ENCODE peak calls at places on chromosome 11, in five cellular contexts. One of them, this sample, is unnamed. For H3K36me3, the result is how much of the 10 kb centered on the place peaks cover.

GRCh38 chr11:102957953-102958352 is 2.4 kb upstream of the MMP13 start:
- DNase-seq in esophagus muscularis mucosa: no peak
- DNase-seq in HCT116: no peak
- DNase-seq in suprapubic skin: no peak
- DNase-seq in endothelial cell of umbilical vein: no peak
- DNase-seq in this sample: no peak

GRCh38 chr11:122656073-122656630 is 630 bp downstream of the UBASH3B start:
- DNase-seq in esophagus muscularis mucosa: no peak
- DNase-seq in HCT116: no peak
- DNase-seq in suprapubic skin: peak
- DNase-seq in endothelial cell of umbilical vein: peak
- DNase-seq in this sample: peak

GRCh38 chr11:117532568-117532967 is 204.9 kb downstream of the CEP164 start:
- DNase-seq in esophagus muscularis mucosa: no peak
- DNase-seq in HCT116: no peak
- DNase-seq in suprapubic skin: no peak
- DNase-seq in endothelial cell of umbilical vein: no peak
- DNase-seq in this sample: no peak

GRCh38 chr11:78961186-78961782 is 386.6 kb upstream of the NARS2 start:
- DNase-seq in esophagus muscularis mucosa: no peak
- DNase-seq in HCT116: peak
- DNase-seq in suprapubic skin: no peak
- DNase-seq in endothelial cell of umbilical vein: peak
- DNase-seq in this sample: no peak

GRCh38 chr11:113553235-113553634 is 78.0 kb upstream of the DRD2 start:
- DNase-seq in esophagus muscularis mucosa: no peak
- DNase-seq in HCT116: peak
- DNase-seq in suprapubic skin: no peak
- DNase-seq in endothelial cell of umbilical vein: no peak
- DNase-seq in this sample: no peak

GRCh38 chr11:118295834-118296454 is 8.6 kb upstream of the CD3E start:
- DNase-seq in esophagus muscularis mucosa: no peak
- DNase-seq in HCT116: peak
- DNase-seq in suprapubic skin: no peak
- DNase-seq in endothelial cell of umbilical vein: peak
- DNase-seq in this sample: no peak

GRCh38 chr11:104091281-104092071 is 55.0 kb downstream of the DDI1 start:
- DNase-seq in esophagus muscularis mucosa: no peak
- DNase-seq in HCT116: no peak
- DNase-seq in suprapubic skin: no peak
- DNase-seq in endothelial cell of umbilical vein: no peak
- DNase-seq in this sample: no peak

GRCh38 chr11:21195995-21196394 is 526.6 kb downstream of the NELL1 start:
- DNase-seq in esophagus muscularis mucosa: no peak
- DNase-seq in HCT116: no peak
- DNase-seq in suprapubic skin: no peak
- DNase-seq in endothelial cell of umbilical vein: no peak
- DNase-seq in this sample: no peak

GRCh38 chr11:119000906-119001305 is 3.0 kb downstream of the CENATAC start:
- DNase-seq in esophagus muscularis mucosa: no peak
- DNase-seq in HCT116: no peak
- DNase-seq in suprapubic skin: no peak
- DNase-seq in endothelial cell of umbilical vein: no peak
- DNase-seq in this sample: no peak

GRCh38 chr11:120964857-120965256 is 59.0 kb upstream of the TBCEL start:
- DNase-seq in esophagus muscularis mucosa: no peak
- DNase-seq in HCT116: no peak
- DNase-seq in suprapubic skin: no peak
- DNase-seq in endothelial cell of umbilical vein: no peak
- DNase-seq in this sample: no peak

GRCh38 chr11:80163011-80163410 is 722.2 kb upstream of the TENM4 start:
- DNase-seq in esophagus muscularis mucosa: no peak
- DNase-seq in HCT116: no peak
- DNase-seq in suprapubic skin: no peak
- DNase-seq in endothelial cell of umbilical vein: no peak
- DNase-seq in this sample: no peak

GRCh38 chr11:75188671-75189070 is 37.8 kb downstream of the SLCO2B1 start:
- DNase-seq in esophagus muscularis mucosa: no peak
- DNase-seq in HCT116: no peak
- DNase-seq in suprapubic skin: no peak
- DNase-seq in endothelial cell of umbilical vein: no peak
- DNase-seq in this sample: no peak

GRCh38 chr11:19393941-19394340 is 153.2 kb upstream of the E2F8 start:
- DNase-seq in esophagus muscularis mucosa: no peak
- DNase-seq in HCT116: no peak
- DNase-seq in suprapubic skin: no peak
- DNase-seq in endothelial cell of umbilical vein: no peak
- DNase-seq in this sample: no peak

GRCh38 chr11:4095509-4096230 is 1.1 kb downstream of the RRM1 start:
- DNase-seq in esophagus muscularis mucosa: no peak
- DNase-seq in HCT116: no peak
- DNase-seq in suprapubic skin: no peak
- DNase-seq in endothelial cell of umbilical vein: peak
- DNase-seq in this sample: no peak

GRCh38 chr11:86302092-86302793 is at the start of gene HIKESHI:
- DNase-seq in esophagus muscularis mucosa: peak
- DNase-seq in HCT116: peak
- DNase-seq in suprapubic skin: peak
- DNase-seq in endothelial cell of umbilical vein: peak
- DNase-seq in this sample: peak

GRCh38 chr11:45154276-45154675 is 7.8 kb downstream of the PRDM11 start:
- DNase-seq in esophagus muscularis mucosa: no peak
- DNase-seq in HCT116: no peak
- DNase-seq in suprapubic skin: no peak
- DNase-seq in endothelial cell of umbilical vein: no peak
- DNase-seq in this sample: peak

GRCh38 chr11:11178671-11179070 is 174.4 kb downstream of the CSNK2A3 start:
- DNase-seq in esophagus muscularis mucosa: no peak
- DNase-seq in HCT116: no peak
- DNase-seq in suprapubic skin: no peak
- DNase-seq in endothelial cell of umbilical vein: no peak
- DNase-seq in this sample: no peak

GRCh38 chr11:113006916-113007445 is 45.8 kb downstream of the NCAM1 start:
- DNase-seq in esophagus muscularis mucosa: no peak
- DNase-seq in HCT116: no peak
- DNase-seq in suprapubic skin: no peak
- DNase-seq in endothelial cell of umbilical vein: no peak
- DNase-seq in this sample: no peak

GRCh38 chr11:36105743-36106581 is 162.1 kb downstream of the LDLRAD3 start:
- DNase-seq in esophagus muscularis mucosa: no peak
- DNase-seq in HCT116: no peak
- DNase-seq in suprapubic skin: no peak
- DNase-seq in endothelial cell of umbilical vein: peak
- DNase-seq in this sample: no peak

GRCh38 chr11:31240340-31240904 is 129.1 kb downstream of the DCDC1 start:
- DNase-seq in esophagus muscularis mucosa: no peak
- DNase-seq in HCT116: peak
- DNase-seq in suprapubic skin: no peak
- DNase-seq in endothelial cell of umbilical vein: peak
- DNase-seq in this sample: no peak

GRCh38 chr11:35096737-35097136 is 42.2 kb upstream of the CD44 start:
- DNase-seq in esophagus muscularis mucosa: no peak
- DNase-seq in HCT116: no peak
- DNase-seq in suprapubic skin: no peak
- DNase-seq in endothelial cell of umbilical vein: no peak
- DNase-seq in this sample: no peak

GRCh38 chr11:129842138-129842537 is 26.5 kb downstream of the TMEM45B start:
- DNase-seq in esophagus muscularis mucosa: no peak
- DNase-seq in HCT116: no peak
- DNase-seq in suprapubic skin: no peak
- DNase-seq in endothelial cell of umbilical vein: no peak
- DNase-seq in this sample: no peak

GRCh38 chr11:127490896-127491295 is 490.3 kb upstream of the KIRREL3 start:
- DNase-seq in esophagus muscularis mucosa: peak
- DNase-seq in HCT116: no peak
- DNase-seq in suprapubic skin: no peak
- DNase-seq in endothelial cell of umbilical vein: no peak
- DNase-seq in this sample: no peak

GRCh38 chr11:44138286-44138685 is 42.8 kb downstream of the EXT2 start:
- DNase-seq in esophagus muscularis mucosa: no peak
- DNase-seq in HCT116: no peak
- DNase-seq in suprapubic skin: no peak
- DNase-seq in endothelial cell of umbilical vein: peak
- DNase-seq in this sample: no peak

GRCh38 chr11:112223125-112223524 is 3.1 kb upstream of the PTS start:
- DNase-seq in esophagus muscularis mucosa: no peak
- DNase-seq in HCT116: no peak
- DNase-seq in suprapubic skin: no peak
- DNase-seq in endothelial cell of umbilical vein: no peak
- DNase-seq in this sample: no peak

GRCh38 chr11:3984896-3985295 is 109.7 kb upstream of the RRM1 start:
- DNase-seq in esophagus muscularis mucosa: no peak
- DNase-seq in HCT116: no peak
- DNase-seq in suprapubic skin: no peak
- DNase-seq in endothelial cell of umbilical vein: peak
- DNase-seq in this sample: no peak

GRCh38 chr11:110730773-110731172 is 18.5 kb upstream of the ARHGAP20 start:
- DNase-seq in esophagus muscularis mucosa: no peak
- DNase-seq in HCT116: no peak
- DNase-seq in suprapubic skin: no peak
- DNase-seq in endothelial cell of umbilical vein: no peak
- DNase-seq in this sample: no peak

DNA sequence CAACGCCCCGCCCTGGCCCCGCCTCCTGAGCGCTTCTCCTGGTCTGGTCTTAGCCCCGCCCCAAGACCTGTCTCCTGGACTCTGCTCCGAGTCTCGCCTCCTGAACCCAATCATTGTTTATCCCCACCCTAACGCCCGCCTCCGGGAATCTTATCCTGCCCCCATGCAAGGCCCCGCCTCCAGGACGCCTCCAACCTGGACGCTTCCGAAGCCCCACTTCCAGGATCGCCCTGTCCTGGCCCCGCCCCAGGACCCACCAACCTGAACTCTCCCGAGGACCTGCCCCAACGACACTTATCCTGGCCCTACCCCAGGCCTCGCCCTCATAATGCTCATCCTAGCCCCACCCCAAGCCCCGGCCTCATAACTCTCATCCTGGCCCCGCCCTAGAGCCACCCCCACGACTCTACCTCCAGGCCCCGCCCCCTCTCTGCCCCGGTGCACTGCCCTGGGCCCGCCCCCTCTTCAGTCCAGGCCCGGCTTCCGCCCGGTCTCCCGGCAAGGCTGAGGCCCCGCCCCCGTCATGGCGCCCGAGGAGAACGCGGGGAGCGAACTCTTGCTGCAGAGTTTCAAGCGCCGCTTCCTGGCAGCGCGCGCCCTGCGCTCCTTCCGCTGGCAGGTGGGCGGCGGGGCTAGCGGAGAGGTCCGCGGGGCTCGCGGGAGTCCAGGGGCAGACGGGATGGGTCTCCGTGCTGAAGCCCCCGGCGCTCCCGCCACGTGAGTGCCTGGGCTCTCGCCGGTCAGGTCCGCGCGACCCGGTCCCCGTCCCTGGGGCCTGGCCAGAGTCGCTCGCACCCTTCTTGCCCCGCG is 45.8 kb upstream of the DEFB108B start:
- DNase-seq in esophagus muscularis mucosa: peak
- DNase-seq in HCT116: peak
- DNase-seq in suprapubic skin: peak
- DNase-seq in endothelial cell of umbilical vein: peak
- DNase-seq in this sample: peak
- TF ChIP-seq POLR2AphosphoS5 in esophagus muscularis mucosa: peak
- TF ChIP-seq POLR2AphosphoS5 in HCT116: peak
- TF ChIP-seq POLR2AphosphoS5 in suprapubic skin: no peak
- TF ChIP-seq POLR2AphosphoS5 in endothelial cell of umbilical vein: no peak
- TF ChIP-seq POLR2AphosphoS5 in this sample: no peak

GRCh38 chr11:900545-900944 is 10.1 kb downstream of the CHID1 start:
- DNase-seq in esophagus muscularis mucosa: no peak
- DNase-seq in HCT116: no peak
- DNase-seq in suprapubic skin: no peak
- DNase-seq in endothelial cell of umbilical vein: no peak
- DNase-seq in this sample: no peak

GRCh38 chr11:899724-900123 is 10.9 kb downstream of the CHID1 start:
- DNase-seq in esophagus muscularis mucosa: no peak
- DNase-seq in HCT116: no peak
- DNase-seq in suprapubic skin: no peak
- DNase-seq in endothelial cell of umbilical vein: no peak
- DNase-seq in this sample: no peak

GRCh38 chr11:897226-898159 is 13.1 kb downstream of the CHID1 start:
- DNase-seq in esophagus muscularis mucosa: no peak
- DNase-seq in HCT116: no peak
- DNase-seq in suprapubic skin: no peak
- DNase-seq in endothelial cell of umbilical vein: no peak
- DNase-seq in this sample: no peak

GRCh38 chr11:898540-899190 is 11.9 kb downstream of the CHID1 start:
- DNase-seq in esophagus muscularis mucosa: no peak
- DNase-seq in HCT116: no peak
- DNase-seq in suprapubic skin: no peak
- DNase-seq in endothelial cell of umbilical vein: peak
- DNase-seq in this sample: no peak

GRCh38 chr11:898160-898517 is 12.5 kb downstream of the CHID1 start:
- DNase-seq in esophagus muscularis mucosa: no peak
- DNase-seq in HCT116: peak
- DNase-seq in suprapubic skin: no peak
- DNase-seq in endothelial cell of umbilical vein: peak
- DNase-seq in this sample: no peak
- H3K36me3 ChIP-seq in esophagus muscularis mucosa: half or more
- H3K36me3 ChIP-seq in HCT116: under half
- H3K36me3 ChIP-seq in suprapubic skin: half or more
- H3K36me3 ChIP-seq in endothelial cell of umbilical vein: under half
- H3K36me3 ChIP-seq in this sample: under half

DNA sequence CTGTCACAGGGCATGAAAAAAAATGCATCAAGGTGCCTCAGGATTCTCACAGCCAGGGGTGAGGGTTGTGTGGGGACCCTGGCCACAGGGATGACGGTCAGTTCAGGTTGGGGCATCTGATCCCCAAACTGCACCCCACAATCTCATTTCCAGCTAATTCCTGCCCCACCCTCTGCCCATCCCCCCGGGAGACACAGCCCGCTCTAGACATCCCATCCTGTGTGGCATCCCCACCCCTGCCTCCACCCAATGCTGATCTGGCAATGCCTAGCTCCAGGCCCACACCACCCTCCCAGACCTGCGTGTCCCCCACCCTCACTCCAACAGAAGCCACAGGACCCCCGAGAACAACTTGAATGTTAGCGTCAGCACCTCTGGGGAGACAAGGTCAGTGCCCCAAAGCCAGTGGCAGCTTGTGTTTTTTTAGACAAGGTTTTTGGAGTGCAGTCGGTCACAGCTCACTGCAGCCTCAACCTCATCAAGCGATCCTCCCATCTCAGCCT is 25.3 kb downstream of the TSPAN4 start:
- DNase-seq in esophagus muscularis mucosa: no peak
- DNase-seq in HCT116: no peak
- DNase-seq in suprapubic skin: no peak
- DNase-seq in endothelial cell of umbilical vein: no peak
- DNase-seq in this sample: no peak
- TF ChIP-seq POLR2AphosphoS5 in esophagus muscularis mucosa: no peak
- TF ChIP-seq POLR2AphosphoS5 in HCT116: no peak
- TF ChIP-seq POLR2AphosphoS5 in suprapubic skin: no peak
- TF ChIP-seq POLR2AphosphoS5 in endothelial cell of umbilical vein: no peak
- TF ChIP-seq POLR2AphosphoS5 in this sample: no peak

DNA sequence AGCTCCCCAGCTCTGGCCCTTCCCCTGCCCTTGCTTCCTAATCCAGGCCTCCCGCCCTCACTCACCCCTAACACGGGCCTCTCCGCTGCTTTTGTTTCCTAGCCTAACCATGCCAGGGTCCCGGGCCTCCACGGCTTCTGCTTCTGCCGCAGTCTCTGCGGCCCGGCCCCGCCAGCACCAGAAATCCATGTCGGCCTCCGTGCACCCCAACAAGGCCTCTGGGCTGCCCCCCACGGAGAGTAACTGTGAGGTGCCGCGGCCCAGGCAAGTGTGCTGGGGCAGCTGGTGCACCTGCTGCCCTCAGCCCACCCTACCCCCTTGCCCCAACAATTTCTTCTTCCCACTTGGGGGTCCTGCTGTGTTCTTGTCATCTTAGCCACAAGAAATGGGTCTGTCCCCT is 13.1 kb downstream of the RCOR2 start:
- DNase-seq in esophagus muscularis mucosa: no peak
- DNase-seq in HCT116: no peak
- DNase-seq in suprapubic skin: no peak
- DNase-seq in endothelial cell of umbilical vein: no peak
- DNase-seq in this sample: no peak
- H3K36me3 ChIP-seq in esophagus muscularis mucosa: half or more
- H3K36me3 ChIP-seq in HCT116: under half
- H3K36me3 ChIP-seq in suprapubic skin: half or more
- H3K36me3 ChIP-seq in endothelial cell of umbilical vein: half or more
- H3K36me3 ChIP-seq in this sample: half or more